ENCODE peak calls at places on chromosomes 11 and 22, in four cellular contexts. W is DND-41, P is mammary epithelial cell, M is endothelial cell of umbilical vein. G is an unnamed sample.

GRCh38 chr11:43578346-43579170 is 102.0 kb upstream of the HSD17B12 start:
- DNase-seq in W (no peak), P (peak), M (no peak), G (peak)

GRCh38 chr11:120652705-120653335 is 141.3 kb downstream of the GRIK4 start:
- DNase-seq in W (peak), P (no peak), M (no peak), G (peak)

GRCh38 chr11:134843020-134843419 is 431.0 kb upstream of the B3GAT1 start:
- DNase-seq in W (no peak), P (no peak), M (no peak), G (no peak)

GRCh38 chr22:46936378-46936916 is 174.0 kb downstream of the TBC1D22A start:
- DNase-seq in W (no peak), P (no peak), M (no peak), G (no peak)

GRCh38 chr11:120122921-120123683 is 14.8 kb downstream of the TRIM29 start:
- DNase-seq in W (no peak), P (peak), M (no peak), G (no peak)

GRCh38 chr11:134340354-134340964 is 8.7 kb downstream of the GLB1L2 start:
- DNase-seq in W (no peak), P (no peak), M (no peak), G (no peak)

GRCh38 chr11:71946144-71946571 is 17.3 kb downstream of the RNF121 start:
- DNase-seq in W (no peak), P (peak), M (peak), G (no peak)

GRCh38 chr22:36584666-36585065 is 55.7 kb upstream of the EIF3D start:
- DNase-seq in W (no peak), P (no peak), M (no peak), G (no peak)

GRCh38 chr11:28107726-28108618 is at the start of the genes KIF18A and METTL15:
- DNase-seq in W (peak), P (peak), M (peak), G (peak)

GRCh38 chr11:69480547-69481392 is 693 bp upstream of the LINC01488 start:
- DNase-seq in W (no peak), P (no peak), M (no peak), G (no peak)

GRCh38 chr11:12725047-12725862 is 51.0 kb downstream of the TEAD1 start:
- DNase-seq in W (no peak), P (no peak), M (peak), G (no peak)

GRCh38 chr11:69984457-69985261 is 93.5 kb upstream of the ANO1 start:
- DNase-seq in W (no peak), P (no peak), M (no peak), G (peak)

GRCh38 chr22:39174498-39175120 is 22.1 kb upstream of the CBX7 start:
- DNase-seq in W (peak), P (peak), M (peak), G (peak)

GRCh38 chr11:120486138-120486537 is 25.4 kb upstream of the GRIK4 start:
- DNase-seq in W (no peak), P (no peak), M (no peak), G (no peak)

GRCh38 chr22:30228509-30229359 is 17.8 kb downstream of the LIF start:
- DNase-seq in W (no peak), P (peak), M (no peak), G (no peak)

GRCh38 chr11:103091810-103092524 is at the start of gene DCUN1D5:
- DNase-seq in W (peak), P (peak), M (peak), G (peak)

GRCh38 chr11:30329150-30329940 is 6.4 kb downstream of the ARL14EP start:
- DNase-seq in W (no peak), P (no peak), M (no peak), G (no peak)

GRCh38 chr11:118176400-118177134 is at the start of gene SCN2B:
- DNase-seq in W (no peak), P (no peak), M (no peak), G (peak)

GRCh38 chr11:69301491-69302401 is 7.8 kb downstream of the MYEOV start:
- DNase-seq in W (no peak), P (peak), M (peak), G (no peak)

GRCh38 chr22:49132009-49132408 is 695.7 kb downstream of the BRD1 start:
- DNase-seq in W (no peak), P (no peak), M (no peak), G (no peak)

GRCh38 chr11:92314499-92314898 is 89.9 kb downstream of the FAT3 start:
- DNase-seq in W (no peak), P (no peak), M (no peak), G (no peak)

GRCh38 chr11:3685923-3686322 is 14.7 kb upstream of the CHRNA10 start:
- DNase-seq in W (no peak), P (no peak), M (no peak), G (no peak)

GRCh38 chr11:128894685-128895084 is 3.5 kb downstream of the KCNJ5 start:
- DNase-seq in W (no peak), P (no peak), M (peak), G (no peak)

GRCh38 chr11:66070604-66071325 is 693 bp downstream of the PACS1 start:
- DNase-seq in W (no peak), P (peak), M (peak), G (peak)

GRCh38 chr11:33695051-33695566 is 5.5 kb downstream of the C11orf91 start:
- DNase-seq in W (no peak), P (no peak), M (peak), G (no peak)

GRCh38 chr11:120034881-120035620 is 102.9 kb downstream of the TRIM29 start:
- DNase-seq in W (no peak), P (no peak), M (no peak), G (no peak)

GRCh38 chr22:39631857-39632256 is 61.3 kb downstream of the CACNA1I start:
- DNase-seq in W (no peak), P (no peak), M (no peak), G (no peak)

GRCh38 chr11:46489668-46490560 is 98.3 kb upstream of the CHRM4 start:
- DNase-seq in W (peak), P (peak), M (peak), G (peak)

DNA sequence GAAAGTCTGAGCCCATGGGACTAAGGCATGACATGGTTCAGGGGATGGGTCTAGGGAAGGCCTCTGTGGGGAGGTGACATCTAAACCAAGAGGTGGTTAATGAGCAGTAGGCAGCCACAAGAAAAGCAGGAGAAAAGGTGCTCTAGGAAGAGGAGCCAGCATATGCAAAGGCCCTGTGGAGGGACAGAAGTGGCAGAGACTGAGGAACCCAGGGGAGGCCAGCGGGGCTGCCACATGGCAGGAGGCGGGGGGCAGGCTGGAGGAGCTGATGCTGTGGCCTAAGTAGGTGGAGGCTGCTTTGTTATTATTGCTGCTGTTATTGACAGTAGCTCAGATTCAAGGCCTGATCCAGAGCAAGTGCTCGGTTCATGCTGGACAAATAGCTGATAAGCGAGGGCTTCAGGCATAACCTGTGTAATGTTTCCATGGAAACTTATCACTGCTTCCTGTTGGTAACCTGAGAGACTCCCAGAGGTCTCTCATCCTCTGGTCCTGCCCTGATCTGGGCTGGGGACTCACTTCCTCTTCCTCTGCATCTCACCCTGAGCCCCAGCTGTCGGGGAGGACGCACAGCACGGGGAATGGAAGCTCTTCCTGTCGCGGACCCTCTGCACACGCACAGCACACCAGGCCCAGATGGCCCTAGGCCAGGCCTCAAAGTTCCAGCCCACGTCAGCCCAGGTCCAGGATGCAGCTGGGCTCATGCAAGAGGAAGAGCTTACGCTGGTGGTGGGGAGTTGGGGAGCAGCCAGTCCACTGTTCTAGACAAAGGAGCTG is 75.2 kb upstream of the TP53I11 start:
- DNase-seq in W (peak), P (no peak), M (peak), G (peak)
- H2AFZ ChIP-seq in W (no peak), P (no peak), M (no peak), G (no peak)

DNA sequence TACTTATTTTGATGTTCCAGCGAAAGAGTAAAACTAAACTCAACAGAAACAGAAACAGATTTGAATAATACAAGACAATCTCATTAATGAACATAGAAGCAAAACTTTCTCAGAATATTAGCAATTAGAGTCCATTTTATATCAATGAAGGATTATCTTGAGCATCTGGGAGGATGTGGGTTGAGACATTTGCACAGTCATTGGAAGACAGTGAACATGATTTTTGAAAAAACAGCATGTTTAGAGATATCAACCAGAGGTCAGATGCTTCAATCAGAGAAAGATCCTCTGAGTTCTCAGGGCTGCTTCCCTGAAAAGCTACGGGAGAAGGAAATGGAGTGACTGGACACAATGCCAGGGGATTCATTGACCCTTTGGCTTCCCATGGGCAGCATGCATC is 35.9 kb upstream of the VPREB1 start:
- DNase-seq in W (no peak), P (no peak), M (no peak), G (no peak)
- H2AFZ ChIP-seq in W (peak), P (peak), M (no peak), G (no peak)

GRCh38 chr11:75429641-75429901 is 3.4 kb downstream of the KLHL35 start:
- DNase-seq in W (no peak), P (no peak), M (no peak), G (no peak)
- H2AFZ ChIP-seq in W (no peak), P (peak), M (peak), G (no peak)

DNA sequence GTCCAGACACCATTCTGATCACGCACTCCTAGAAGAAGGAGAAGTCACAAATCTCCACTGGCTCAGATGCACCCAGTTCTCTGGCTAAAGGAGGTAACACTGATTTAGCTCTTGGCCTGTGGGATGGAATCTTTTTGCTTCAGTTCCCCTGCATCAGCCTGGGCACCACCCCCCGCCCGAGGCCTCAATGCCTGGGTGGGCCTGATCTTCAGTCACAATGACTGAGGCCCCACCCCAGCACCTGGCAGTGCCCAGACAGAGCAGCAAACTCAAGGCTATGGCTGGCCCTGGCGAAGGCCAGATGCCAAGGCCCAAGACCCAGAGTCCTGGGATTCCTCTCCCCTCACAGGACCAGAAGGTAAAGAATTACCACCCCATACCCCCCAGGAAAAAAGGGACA is 5.0 kb downstream of the CYB561A3 start:
- DNase-seq in W (no peak), P (no peak), M (no peak), G (no peak)
- H2AFZ ChIP-seq in W (no peak), P (no peak), M (no peak), G (no peak)

G was measured in GM23338.